ENCODE peak calls at places on chromosomes 12 and 14, in ten cellular contexts. O is CD4-positive, alpha-beta T cell; P is natural killer cell; E is left ventricle myocardium superior; H is mucosa of descending colon; W is activated T-cell treated with anti-CD3 and anti-CD28 coated beads, Interleukin-2, amount 50 U/mL, for 72 hours; I is HCT116; N is activated CD8-positive, alpha-beta T cell treated with anti-CD3 and anti-CD28 coated beads for 36 hours; V is right lobe of liver; K is gastroesophageal sphincter. Z is an unnamed sample.
A peak's percentile ranks its signal among the peaks of the same experiment; 100 is the strongest.

GRCh38 chr14:99590746-99591555 is 13.1 kb downstream of the CCDC85C start:
- ATAC-seq in K (no peak), O (no peak), W (no peak), I (peak; percentile 16), V (peak; percentile 7), E (no peak), N (no peak), P (no peak), H (no peak), Z (peak; percentile 16)

GRCh38 chr12:53722450-53723041 is 4.7 kb downstream of the CALCOCO1 start:
- ATAC-seq in P (no peak), K (no peak), I (no peak), H (no peak), N (no peak), W (no peak), V (no peak), O (no peak), E (no peak), Z (no peak)

GRCh38 chr14:54637829-54638446 is 71.0 kb downstream of the SAMD4A start:
- ATAC-seq in H (no peak), P (no peak), V (no peak), E (no peak), O (no peak), W (no peak), K (no peak), I (no peak), N (no peak), Z (no peak)

GRCh38 chr14:72401632-72402428 is 469.6 kb downstream of the RGS6 start:
- ATAC-seq in P (no peak), O (no peak), E (no peak), V (no peak), I (no peak), W (no peak), K (no peak), H (no peak), N (no peak), Z (no peak)

GRCh38 chr14:61570188-61570960 is 124.9 kb upstream of the HIF1A start:
- ATAC-seq in E (peak; percentile 16), N (no peak), I (peak; percentile 2), K (no peak), W (peak; percentile 14), O (no peak), V (no peak), P (no peak), H (no peak), Z (no peak)

GRCh38 chr14:85811340-85811739 is 281.4 kb downstream of the FLRT2 start:
- ATAC-seq in K (no peak), N (no peak), W (no peak), P (no peak), E (no peak), H (no peak), O (no peak), V (no peak), I (no peak), Z (no peak)

GRCh38 chr14:30998100-30998706 is 27.2 kb upstream of the AP4S1 start:
- ATAC-seq in V (no peak), I (peak; percentile 49), K (no peak), E (no peak), P (no peak), O (no peak), N (no peak), W (no peak), H (no peak), Z (peak; percentile 63)

GRCh38 chr12:40692617-40693502 is 621 bp downstream of the CNTN1 start:
- ATAC-seq in K (peak; percentile 58), P (no peak), W (no peak), E (no peak), N (no peak), V (peak; percentile 17), H (peak; percentile 9), O (no peak), I (peak; percentile 56), Z (peak; percentile 12)

GRCh38 chr12:119691202-119691846 is 23.4 kb downstream of the PRKAB1 start:
- ATAC-seq in H (no peak), I (no peak), K (no peak), W (no peak), P (no peak), V (peak; percentile 24), E (no peak), O (no peak), N (no peak), Z (no peak)

GRCh38 chr14:104229621-104230041 is 91.2 kb downstream of the KIF26A start:
- ATAC-seq in W (no peak), P (no peak), N (no peak), K (no peak), E (no peak), V (no peak), H (peak; percentile 85), I (no peak), O (no peak), Z (no peak)

GRCh38 chr12:75786071-75786470 is 245.5 kb downstream of the PHLDA1 start:
- ATAC-seq in K (no peak), V (no peak), W (no peak), I (no peak), O (no peak), N (no peak), H (no peak), E (no peak), P (no peak), Z (no peak)

GRCh38 chr12:71688961-71689570 is 3.2 kb downstream of the TMEM19 start:
- ATAC-seq in K (no peak), H (no peak), V (no peak), P (no peak), W (no peak), O (no peak), E (no peak), I (no peak), N (no peak), Z (peak; percentile 39)

GRCh38 chr14:23425169-23425568 is 10.3 kb downstream of the MYH7 start:
- ATAC-seq in O (no peak), E (no peak), W (no peak), P (no peak), N (no peak), I (no peak), H (no peak), V (no peak), K (no peak), Z (no peak)